ENCODE peak calls at places on chromosomes 1 and 21, in six cellular contexts. N, J, R, O, F and I are unnamed samples.

GRCh38 chr1:60995093-60995492 is 87.3 kb upstream of the NFIA start:
- DNase-seq in N (no peak), O (no peak), J (no peak), R (no peak), F (no peak), I (no peak)

GRCh38 chr21:35424122-35424521 is 375.0 kb upstream of the RUNX1 start:
- DNase-seq in J (no peak), R (no peak), N (no peak), O (no peak), F (no peak), I (no peak)

GRCh38 chr21:34885636-34886553 is 163.2 kb downstream of the RUNX1 start:
- DNase-seq in N (no peak), J (no peak), R (no peak), F (no peak), O (no peak), I (no peak)

GRCh38 chr1:221078260-221078965 is 199.2 kb downstream of the HLX start:
- DNase-seq in N (no peak), F (no peak), J (no peak), R (no peak), O (no peak), I (no peak)

GRCh38 chr21:16124397-16125130 is 394.8 kb downstream of the USP25 start:
- DNase-seq in R (no peak), O (no peak), F (peak), J (no peak), N (peak), I (no peak)

GRCh38 chr1:19495816-19496528 is 10.6 kb upstream of the CAPZB start:
- DNase-seq in F (no peak), J (no peak), O (no peak), N (peak), R (no peak), I (no peak)

GRCh38 chr1:164608651-164609057 is 49.7 kb downstream of the PBX1 start:
- DNase-seq in O (no peak), J (no peak), N (no peak), F (no peak), R (no peak), I (no peak)

GRCh38 chr1:94597701-94598100 is 56.1 kb upstream of the F3 start:
- DNase-seq in N (no peak), J (no peak), R (no peak), F (peak), O (no peak), I (no peak)

GRCh38 chr21:16742116-16742515 is 770.7 kb upstream of the CXADR start:
- DNase-seq in F (no peak), O (no peak), R (no peak), J (no peak), N (no peak), I (no peak)

GRCh38 chr1:19309123-19309813 is 2.7 kb downstream of the AKR7A2 start:
- DNase-seq in O (no peak), J (no peak), N (peak), R (no peak), F (peak), I (no peak)

GRCh38 chr1:59016390-59016789 is 232.5 kb upstream of the JUN start:
- DNase-seq in F (peak), J (no peak), N (no peak), R (no peak), O (no peak), I (peak)

GRCh38 chr1:110065841-110066240 is 4.6 kb downstream of the ALX3 start:
- DNase-seq in O (no peak), F (no peak), J (no peak), N (no peak), R (no peak), I (no peak)

GRCh38 chr1:62082456-62083363 is 111.9 kb upstream of the L1TD1 start:
- DNase-seq in O (no peak), N (no peak), R (no peak), J (no peak), F (peak), I (peak)

GRCh38 chr1:178931843-178932551 is 61.1 kb upstream of the ANGPTL1 start:
- DNase-seq in J (peak), F (no peak), N (no peak), R (peak), O (peak), I (no peak)

GRCh38 chr1:178283409-178283808 is 189.5 kb downstream of the RASAL2 start:
- DNase-seq in J (no peak), F (no peak), O (no peak), R (no peak), N (no peak), I (no peak)

GRCh38 chr1:161962094-161962887 is 61.4 kb downstream of the OLFML2B start:
- DNase-seq in N (peak), O (no peak), F (peak), R (no peak), J (no peak), I (no peak)

GRCh38 chr1:53754484-53755312 is 15.7 kb upstream of the GLIS1 start:
- DNase-seq in R (no peak), J (no peak), F (peak), O (no peak), N (no peak), I (peak)

GRCh38 chr1:52654063-52654462 is 21.1 kb downstream of the SHISAL2A start:
- DNase-seq in N (no peak), J (no peak), R (no peak), O (no peak), F (no peak), I (no peak)

GRCh38 chr1:40848530-40849189 is 13.5 kb downstream of the CITED4 start:
- DNase-seq in R (no peak), F (peak), O (peak), N (no peak), J (peak), I (peak)

GRCh38 chr1:179105393-179105792 is 23.5 kb downstream of the TOR3A start:
- DNase-seq in J (no peak), R (no peak), O (no peak), F (peak), N (no peak), I (peak)

GRCh38 chr1:66266350-66266749 is 267.6 kb upstream of the SGIP1 start:
- DNase-seq in F (no peak), N (no peak), J (no peak), R (no peak), O (no peak), I (no peak)

GRCh38 chr1:6073480-6074053 is 27.9 kb downstream of the KCNAB2 start:
- DNase-seq in F (no peak), R (no peak), N (no peak), O (no peak), J (no peak), I (no peak)

GRCh38 chr1:229258031-229258850 is 12.7 kb upstream of the RAB4A start:
- DNase-seq in O (no peak), N (peak), F (no peak), J (no peak), R (no peak), I (peak)

GRCh38 chr21:31370893-31371652 is 27.0 kb upstream of the TIAM1 start:
- DNase-seq in F (no peak), O (no peak), R (no peak), N (no peak), J (no peak), I (no peak)

GRCh38 chr1:201351617-201352016 is 25.9 kb downstream of the TNNT2 start:
- DNase-seq in O (no peak), N (no peak), J (no peak), R (no peak), F (no peak), I (no peak)

GRCh38 chr1:156488566-156489165 is 11.9 kb downstream of the MEF2D start:
- DNase-seq in O (no peak), R (no peak), N (no peak), F (no peak), J (no peak), I (no peak)

GRCh38 chr1:229128209-229128608 is 142.7 kb upstream of the RAB4A start:
- DNase-seq in R (no peak), O (no peak), J (no peak), N (no peak), F (no peak), I (no peak)

GRCh38 chr1:52899445-52899894 is 22.1 kb downstream of the ECHDC2 start:
- DNase-seq in J (no peak), N (no peak), O (no peak), F (no peak), R (no peak), I (no peak)

GRCh38 chr1:29629814-29630516 is 393.6 kb downstream of the PTPRU start:
- DNase-seq in F (no peak), O (no peak), J (no peak), R (no peak), N (no peak), I (no peak)

GRCh38 chr1:153260980-153261792 is 1.7 kb downstream of the LORICRIN start:
- DNase-seq in F (no peak), N (no peak), O (peak), R (no peak), J (peak), I (peak)

GRCh38 chr21:44503901-44504399 is 36.0 kb downstream of the KRTAP10-1 start:
- DNase-seq in R (no peak), N (no peak), F (no peak), J (no peak), O (peak), I (no peak)

GRCh38 chr1:228753933-228754332 is 18.7 kb downstream of the RHOU start:
- DNase-seq in O (no peak), J (no peak), R (no peak), F (no peak), N (no peak), I (no peak)

GRCh38 chr21:46625759-46626158 is 9.7 kb upstream of the PRMT2 start:
- DNase-seq in N (no peak), R (no peak), O (no peak), J (no peak), F (no peak), I (no peak)

GRCh38 chr1:229221106-229222019 is 49.5 kb upstream of the RAB4A start:
- DNase-seq in N (no peak), J (no peak), O (no peak), F (peak), R (no peak), I (no peak)

GRCh38 chr1:89358287-89358893 is 5.5 kb upstream of the GBP6 start:
- DNase-seq in N (peak), J (peak), O (peak), R (peak), F (peak), I (peak)
- H3K4me3 ChIP-seq in N (no peak), J (no peak), O (no peak), R (no peak), F (no peak), I (no peak)

GRCh38 chr1:45644661-45645060 is 20.8 kb upstream of the CCDC17 start:
- DNase-seq in F (no peak), R (no peak), O (no peak), N (no peak), J (no peak), I (no peak)
- TF ChIP-seq CTCF in F (no peak), R (no peak), O (no peak), N (no peak), J (no peak), I (no peak)

GRCh38 chr1:36165145-36165544 is 9.2 kb downstream of the MAP7D1 start:
- DNase-seq in F (no peak), R (no peak), O (no peak), N (no peak), J (no peak), I (no peak)

GRCh38 chr1:36164399-36164798 is 8.4 kb downstream of the MAP7D1 start:
- DNase-seq in N (no peak), R (no peak), O (no peak), J (no peak), F (no peak), I (no peak)

GRCh38 chr1:36168538-36168937 is 12.6 kb downstream of the MAP7D1 start:
- DNase-seq in N (no peak), F (no peak), O (no peak), J (no peak), R (no peak), I (no peak)

GRCh38 chr1:36166136-36166535 is 10.2 kb downstream of the MAP7D1 start:
- DNase-seq in R (no peak), O (no peak), N (no peak), J (no peak), F (no peak), I (no peak)

GRCh38 chr1:36166938-36167910 is 11.3 kb downstream of the MAP7D1 start:
- DNase-seq in N (no peak), R (no peak), F (peak), J (no peak), O (no peak), I (no peak)
- H3K27ac ChIP-seq in N (peak), R (peak), F (peak), J (peak), O (no peak), I (no peak)

GRCh38 chr1:85580046-85580411 is 532 bp upstream of the CCN1 start:
- DNase-seq in R (no peak), O (no peak), N (peak), J (no peak), F (peak), I (no peak)
- H3K4me3 ChIP-seq in R (peak), O (peak), N (peak), J (peak), F (peak), I (peak)

GRCh38 chr1:31215083-31215570 is 24.6 kb downstream of the NKAIN1 start:
- DNase-seq in N (no peak), J (no peak), F (no peak), O (no peak), R (no peak), I (no peak)

GRCh38 chr1:31218705-31219104 is 21.0 kb downstream of the NKAIN1 start:
- DNase-seq in J (no peak), N (no peak), R (no peak), O (no peak), F (no peak), I (peak)

GRCh38 chr1:31216016-31216415 is 23.7 kb downstream of the NKAIN1 start:
- DNase-seq in J (peak), F (peak), N (no peak), O (no peak), R (no peak), I (peak)

GRCh38 chr1:31219489-31219888 is 20.2 kb downstream of the NKAIN1 start:
- DNase-seq in R (no peak), N (no peak), F (no peak), O (no peak), J (no peak), I (no peak)

GRCh38 chr1:31214316-31215082 is 25.2 kb downstream of the NKAIN1 start:
- DNase-seq in J (no peak), R (no peak), N (no peak), O (no peak), F (no peak), I (no peak)
- TF ChIP-seq CTCF in J (no peak), R (no peak), N (no peak), O (no peak), F (no peak), I (peak)

GRCh38 chr1:218620956-218621355 is 275.8 kb downstream of the TGFB2 start:
- DNase-seq in J (no peak), O (no peak), F (peak), N (no peak), R (no peak), I (no peak)

GRCh38 chr1:218625393-218625792 is 280.3 kb downstream of the TGFB2 start:
- DNase-seq in J (no peak), F (no peak), O (no peak), N (no peak), R (no peak), I (no peak)

DNA sequence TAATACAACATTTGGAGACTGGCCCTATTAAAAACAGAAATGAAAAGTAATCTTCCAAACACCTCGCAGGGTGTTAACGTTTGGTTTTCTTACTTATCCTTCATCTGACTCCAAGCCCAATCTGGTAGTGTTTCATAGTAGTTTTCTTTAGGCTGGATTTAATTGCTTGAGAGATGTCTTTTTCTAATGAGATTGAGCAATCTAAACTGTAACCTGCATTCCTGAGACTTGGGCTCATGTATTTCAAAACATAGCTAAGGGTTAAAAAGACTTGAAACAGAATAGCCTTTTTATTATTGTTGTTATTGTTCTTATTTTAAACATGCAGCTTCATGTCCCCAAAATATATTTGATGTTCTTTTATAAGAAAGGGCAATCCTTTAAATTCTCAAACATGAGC is 278.9 kb downstream of the TGFB2 start:
- DNase-seq in J (no peak), R (no peak), N (no peak), O (no peak), F (peak), I (no peak)
- H3K27ac ChIP-seq in J (no peak), R (no peak), N (no peak), O (no peak), F (no peak), I (no peak)

DNA sequence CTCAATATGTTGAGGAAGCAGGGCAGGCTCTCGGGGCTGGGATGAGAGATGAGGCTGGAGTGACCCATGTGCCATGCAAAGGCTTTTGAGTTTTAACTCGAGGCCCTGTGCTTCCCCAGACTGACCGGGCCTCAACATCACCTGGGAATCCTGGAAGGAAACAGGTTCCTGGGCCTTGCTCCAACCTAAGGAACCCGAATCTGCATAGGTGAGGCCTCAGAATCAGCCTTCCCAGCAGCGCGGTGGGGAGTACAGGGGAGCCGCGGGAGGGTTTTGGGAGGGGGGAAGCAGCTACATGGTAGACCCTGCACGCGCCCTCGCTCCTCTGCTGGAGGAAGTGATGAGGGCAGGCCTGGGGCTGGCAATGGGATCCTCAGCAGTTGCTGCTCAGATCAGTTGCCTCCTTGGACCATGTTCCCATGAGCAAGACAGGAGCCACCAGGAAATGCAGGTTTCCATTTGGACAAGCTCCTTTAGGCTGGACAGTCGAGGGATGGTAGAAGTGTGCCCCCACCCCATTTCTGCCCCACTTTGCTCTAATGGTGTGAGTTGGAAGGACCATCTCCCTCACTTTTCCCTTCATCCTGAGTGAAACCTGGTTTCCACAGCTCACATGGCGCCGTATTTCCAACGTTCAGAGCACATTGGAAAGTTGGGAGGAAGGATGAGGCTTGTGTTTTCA is 4.5 kb upstream of the KIAA1614 start:
- DNase-seq in N (no peak), R (no peak), J (no peak), O (no peak), F (no peak), I (no peak)
- H3K4me3 ChIP-seq in N (no peak), R (no peak), J (no peak), O (no peak), F (no peak), I (no peak)

GRCh38 chr1:39174400-39175081 is 30.0 kb upstream of the MACF1 start:
- DNase-seq in F (no peak), O (no peak), J (no peak), R (no peak), N (no peak), I (no peak)

GRCh38 chr1:39173995-39174380 is 30.5 kb upstream of the MACF1 start:
- DNase-seq in N (no peak), J (no peak), O (no peak), R (no peak), F (no peak), I (no peak)

GRCh38 chr1:39170731-39171375 is 33.6 kb upstream of the MACF1 start:
- DNase-seq in O (no peak), J (no peak), F (no peak), R (no peak), N (no peak), I (peak)

GRCh38 chr1:39177641-39178040 is 26.9 kb upstream of the MACF1 start:
- DNase-seq in R (no peak), O (no peak), F (no peak), J (no peak), N (no peak), I (no peak)

DNA sequence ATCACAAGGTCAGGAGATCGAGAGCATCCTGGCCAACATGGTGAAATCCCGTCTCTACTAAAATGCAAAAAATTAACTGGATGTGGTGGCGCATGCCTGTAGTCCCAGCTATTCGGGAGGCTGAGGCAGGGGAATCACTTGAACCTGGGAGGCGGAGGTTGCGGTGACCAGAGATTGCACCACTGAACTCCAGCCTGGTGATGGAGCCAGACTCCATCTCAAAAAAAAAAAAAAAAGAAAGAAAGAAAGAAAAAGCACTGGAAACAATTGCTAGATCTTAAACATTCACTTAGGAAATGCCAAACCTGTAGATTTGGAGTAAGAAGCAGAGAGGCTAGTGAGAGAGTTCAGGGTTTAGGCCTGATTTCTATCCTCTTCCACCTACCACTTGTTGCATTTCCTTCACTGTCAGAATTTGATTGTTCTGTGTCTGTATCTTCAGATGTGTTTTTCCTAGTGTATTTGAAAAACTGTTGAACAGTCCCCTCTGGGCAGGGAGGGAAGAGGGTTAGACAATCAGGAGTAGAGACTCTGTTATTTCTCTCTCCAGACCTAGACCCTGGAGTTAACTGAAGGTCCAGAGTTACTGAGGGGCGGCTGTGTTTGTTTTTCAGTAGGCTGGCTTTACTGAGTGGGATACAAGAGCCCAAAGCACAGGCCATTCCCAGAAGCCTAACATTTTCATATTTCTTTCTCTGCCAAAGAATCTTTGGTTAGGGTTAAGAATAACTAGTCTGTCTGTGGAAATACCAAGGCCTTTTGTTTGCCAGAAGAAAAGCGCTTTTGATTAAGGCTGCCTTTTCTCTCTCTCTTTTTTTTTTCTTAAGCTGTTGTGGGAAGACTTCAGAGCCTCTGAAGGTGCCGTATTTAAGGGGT is 31.1 kb upstream of the MACF1 start:
- DNase-seq in F (no peak), R (no peak), J (no peak), O (no peak), N (no peak), I (no peak)
- TF ChIP-seq CTCF in F (no peak), R (no peak), J (no peak), O (no peak), N (no peak), I (no peak)